ENCODE peak calls at places on chromosome 7, in four cellular contexts. I is heart left ventricle; H is left ventricle myocardium inferior; N is activated T-helper 1 cell treated with anti-CD3 and anti-CD28 coated beads, Interleukin-2, amount 50 U/mL, for 16 hours. E is an unnamed sample.
A peak's percentile ranks its signal among the peaks of the same experiment; 100 is the strongest.

GRCh38 chr7:122867471-122867980 is 18.7 kb downstream of the CADPS2 start:
- DNase-seq in I (no peak), H (no peak), N (no peak), E (no peak)

GRCh38 chr7:13742719-13743640 is 246.5 kb downstream of the ETV1 start:
- DNase-seq in I (no peak), H (no peak), N (no peak), E (peak; percentile 80)

GRCh38 chr7:150401861-150402631 is 22.9 kb downstream of the ZNF775 start:
- DNase-seq in I (peak; percentile 13), H (no peak), N (no peak), E (no peak)

GRCh38 chr7:24773646-24774045 is 16.4 kb upstream of the GSDME start:
- DNase-seq in I (no peak), H (no peak), N (no peak), E (no peak)

GRCh38 chr7:75617634-75618234 is 121.0 kb downstream of the HIP1 start:
- DNase-seq in I (peak; percentile 85), H (peak; percentile 62), N (no peak), E (peak; percentile 51)

GRCh38 chr7:7739718-7740355 is 21.4 kb upstream of the RPA3 start:
- DNase-seq in I (no peak), H (no peak), N (no peak), E (no peak)

GRCh38 chr7:115740043-115740442 is 290.5 kb downstream of the TFEC start:
- DNase-seq in I (no peak), H (no peak), N (no peak), E (no peak)

GRCh38 chr7:50204576-50204975 is 99.9 kb upstream of the IKZF1 start:
- DNase-seq in I (no peak), H (no peak), N (no peak), E (no peak)

GRCh38 chr7:142711722-142712616 is 37.3 kb upstream of the PRSS1 start:
- DNase-seq in I (no peak), H (no peak), N (no peak), E (peak; percentile 9)

GRCh38 chr7:151759591-151760042 is 117.3 kb downstream of the PRKAG2 start:
- DNase-seq in I (no peak), H (peak; percentile 43), N (no peak), E (peak; percentile 53)

GRCh38 chr7:37287093-37287492 is 161.6 kb downstream of the ELMO1 start:
- DNase-seq in I (no peak), H (no peak), N (no peak), E (peak; percentile 68)

GRCh38 chr7:18859331-18859730 is 258.1 kb downstream of the TWIST1 start:
- DNase-seq in I (no peak), H (no peak), N (no peak), E (no peak)

GRCh38 chr7:34187908-34188307 is 282.6 kb downstream of the BMPER start:
- DNase-seq in I (no peak), H (no peak), N (no peak), E (no peak)

GRCh38 chr7:13986208-13986607 is 3.3 kb downstream of the ETV1 start:
- DNase-seq in I (no peak), H (no peak), N (no peak), E (no peak)

GRCh38 chr7:108132551-108133265 is 2.5 kb upstream of the LAMB4 start:
- DNase-seq in I (no peak), H (no peak), N (no peak), E (no peak)

GRCh38 chr7:115654384-115655181 is 376.0 kb downstream of the TFEC start:
- DNase-seq in I (no peak), H (no peak), N (no peak), E (no peak)

GRCh38 chr7:128103498-128104108 is 72.4 kb upstream of the LRRC4 start:
- DNase-seq in I (peak; percentile 75), H (peak; percentile 52), N (no peak), E (peak; percentile 40)

GRCh38 chr7:27303021-27303420 is 60.4 kb downstream of the EVX1 start:
- DNase-seq in I (no peak), H (no peak), N (no peak), E (no peak)

GRCh38 chr7:55641811-55642210 is 69.5 kb upstream of the VOPP1 start:
- DNase-seq in I (no peak), H (no peak), N (no peak), E (peak; percentile 3)

GRCh38 chr7:149196151-149196704 is 882 bp downstream of the ZNF282 start:
- DNase-seq in I (no peak), H (no peak), N (no peak), E (no peak)

GRCh38 chr7:5388273-5388866 is 35.3 kb downstream of the TNRC18 start:
- DNase-seq in I (no peak), H (no peak), N (no peak), E (no peak)

GRCh38 chr7:74483402-74484336 is 30.0 kb downstream of the GTF2IRD1 start:
- DNase-seq in I (no peak), H (no peak), N (no peak), E (no peak)

GRCh38 chr7:105896407-105896842 is 20.0 kb upstream of the ATXN7L1 start:
- DNase-seq in I (no peak), H (no peak), N (no peak), E (no peak)

GRCh38 chr7:36153571-36154097 is 580 bp downstream of the EEPD1 start:
- DNase-seq in I (peak; percentile 77), H (no peak), N (no peak), E (no peak)

GRCh38 chr7:66307591-66308215 is 102.6 kb downstream of the TPST1 start:
- DNase-seq in I (no peak), H (no peak), N (no peak), E (peak; percentile 97)

GRCh38 chr7:100271716-100272537 is 35.6 kb upstream of the SPDYE3 start:
- DNase-seq in I (peak; percentile 100), H (peak; percentile 99), N (peak; percentile 97), E (peak; percentile 98)

GRCh38 chr7:131235489-131236317 is 92.0 kb upstream of the MKLN1 start:
- DNase-seq in I (no peak), H (no peak), N (peak; percentile 41), E (peak; percentile 86)

GRCh38 chr7:137080516-137081203 is 212.2 kb downstream of the CHRM2 start:
- DNase-seq in I (no peak), H (no peak), N (no peak), E (no peak)

GRCh38 chr7:46089281-46089680 is 168.2 kb upstream of the IGFBP3 start:
- DNase-seq in I (no peak), H (no peak), N (no peak), E (no peak)

E was measured in dermis microvascular lymphatic vessel endothelial cell.